ENCODE peak calls at places on chromosomes 3 and 15, in six cellular contexts. N is spleen, S is stomach, K is lung, Y is brain microvascular endothelial cell, A is BJ. J is an unnamed sample.

GRCh38 chr15:101038327-101039003 is 119.3 kb downstream of the LRRK1 start:
- DNase-seq in K (no peak), A (no peak), N (peak), Y (no peak), S (peak), J (no peak)

GRCh38 chr3:46092704-46093085 is 65.4 kb upstream of the XCR1 start:
- DNase-seq in K (no peak), S (no peak), Y (no peak), N (no peak), A (no peak), J (no peak)

GRCh38 chr15:57607570-57608000 is 15.9 kb downstream of the MYZAP start:
- DNase-seq in N (no peak), A (no peak), Y (peak), K (peak), S (peak), J (no peak)

GRCh38 chr3:183265713-183266417 is 12.8 kb downstream of the B3GNT5 start:
- DNase-seq in K (no peak), N (no peak), A (peak), S (peak), Y (peak), J (no peak)

GRCh38 chr3:19757773-19758172 is 176.2 kb downstream of the EFHB start:
- DNase-seq in N (no peak), A (no peak), K (no peak), Y (no peak), S (no peak), J (no peak)

GRCh38 chr3:31614162-31614921 is 81.6 kb downstream of the STT3B start:
- DNase-seq in S (no peak), Y (no peak), A (no peak), K (no peak), N (no peak), J (no peak)

GRCh38 chr3:100813828-100814227 is 104.5 kb downstream of the TFG start:
- DNase-seq in Y (no peak), K (no peak), N (no peak), S (no peak), A (no peak), J (no peak)

GRCh38 chr15:58474741-58475323 is 43.0 kb downstream of the LIPC start:
- DNase-seq in K (no peak), Y (no peak), N (no peak), A (no peak), S (no peak), J (no peak)

GRCh38 chr3:155070932-155071387 is 9.2 kb upstream of the MME start:
- DNase-seq in N (no peak), S (no peak), K (no peak), Y (peak), A (peak), J (no peak)

GRCh38 chr15:40344631-40345120 is 3.9 kb upstream of the CCDC9B start:
- DNase-seq in Y (peak), K (peak), S (peak), N (peak), A (no peak), J (peak)

GRCh38 chr15:78570710-78571109 is 5.4 kb downstream of the CHRNA5 start:
- DNase-seq in Y (no peak), K (no peak), A (no peak), S (no peak), N (no peak), J (no peak)

GRCh38 chr3:190831225-190831624 is 31.3 kb downstream of the GMNC start:
- DNase-seq in N (no peak), S (no peak), Y (no peak), K (no peak), A (no peak), J (no peak)
- TF ChIP-seq CTCF in N (no peak), S (no peak), Y (no peak), K (no peak), A (no peak), J (no peak)

GRCh38 chr3:40846466-40846865 is 321.7 kb downstream of the ZNF621 start:
- DNase-seq in N (no peak), Y (no peak), A (no peak), K (no peak), S (no peak), J (no peak)

GRCh38 chr3:40848411-40848810 is 323.7 kb downstream of the ZNF621 start:
- DNase-seq in Y (no peak), S (no peak), K (no peak), A (no peak), N (no peak), J (no peak)

GRCh38 chr3:40845916-40846315 is 321.2 kb downstream of the ZNF621 start:
- DNase-seq in K (no peak), N (no peak), Y (no peak), A (no peak), S (no peak), J (no peak)

GRCh38 chr3:40845447-40845846 is 320.7 kb downstream of the ZNF621 start:
- DNase-seq in N (no peak), S (no peak), K (no peak), Y (no peak), A (no peak), J (no peak)

GRCh38 chr3:40847571-40847992 is 322.8 kb downstream of the ZNF621 start:
- DNase-seq in Y (peak), S (no peak), N (no peak), K (no peak), A (no peak), J (no peak)
- TF ChIP-seq CTCF in Y (peak), S (no peak), N (no peak), K (no peak), A (no peak), J (peak)

GRCh38 chr3:97138914-97139541 is 324.6 kb downstream of the EPHA6 start:
- DNase-seq in A (no peak), Y (no peak), K (no peak), N (no peak), S (no peak), J (no peak)
- TF ChIP-seq CTCF in A (no peak), Y (no peak), K (no peak), N (no peak), S (no peak), J (peak)

GRCh38 chr3:86563358-86563970 is 427.5 kb downstream of the VGLL3 start:
- DNase-seq in Y (no peak), K (no peak), A (peak), S (no peak), N (no peak), J (no peak)
- TF ChIP-seq CTCF in Y (peak), K (peak), A (peak), S (no peak), N (peak), J (peak)

GRCh38 chr3:119035014-119035346 is 334 bp upstream of the IGSF11 start:
- DNase-seq in N (no peak), A (no peak), K (no peak), S (no peak), Y (no peak), J (no peak)

GRCh38 chr3:119033393-119034255 is 1.0 kb downstream of the IGSF11 start:
- DNase-seq in S (no peak), K (no peak), Y (no peak), A (no peak), N (no peak), J (no peak)

DNA sequence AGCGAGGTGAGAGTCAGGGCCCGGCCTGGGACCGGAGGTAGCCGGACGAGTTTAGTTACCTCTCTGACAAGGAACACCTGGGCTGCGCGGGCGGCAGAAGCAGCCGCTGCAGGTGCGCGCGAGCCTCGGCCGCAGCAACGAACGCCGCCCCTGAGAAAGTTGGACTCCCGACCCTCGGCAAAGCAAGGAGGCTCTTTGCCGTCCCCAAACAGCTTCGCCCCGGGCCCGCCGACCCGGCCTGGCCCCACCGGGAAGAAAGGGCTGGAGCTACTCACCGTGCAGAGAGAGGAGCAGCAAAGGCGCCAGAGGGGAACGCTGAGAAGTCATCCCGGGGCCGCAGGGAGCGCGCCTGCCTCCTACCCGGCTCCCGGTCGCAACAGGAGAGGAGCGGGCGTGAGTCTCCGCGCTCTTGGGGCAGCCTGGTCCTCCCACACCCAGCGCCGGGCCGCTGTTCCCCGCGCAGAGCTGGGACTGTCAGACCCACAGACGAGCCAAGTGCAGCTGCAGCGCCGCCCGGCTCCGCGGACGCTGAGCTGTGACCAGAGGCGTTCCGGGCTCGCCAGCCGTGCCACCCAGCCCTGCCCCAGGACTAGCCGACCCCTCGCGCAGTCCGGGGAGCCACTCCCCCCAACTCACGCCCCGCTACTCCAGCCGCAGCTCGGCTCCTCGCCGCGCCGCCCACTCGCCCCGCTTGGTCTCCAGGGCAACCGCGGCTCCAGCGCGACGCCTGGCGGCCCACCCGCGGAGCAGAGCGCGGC is at the start of gene IGSF11:
- DNase-seq in A (no peak), S (peak), N (peak), Y (peak), K (peak), J (no peak)
- TF ChIP-seq CTCF in A (no peak), S (no peak), N (peak), Y (no peak), K (peak), J (peak)

GRCh38 chr15:66706225-66706732 is 4.2 kb downstream of the SMAD6 start:
- DNase-seq in N (no peak), Y (no peak), K (no peak), A (no peak), S (peak), J (no peak)
- TF ChIP-seq CTCF in N (no peak), Y (peak), K (no peak), A (peak), S (peak), J (peak)

DNA sequence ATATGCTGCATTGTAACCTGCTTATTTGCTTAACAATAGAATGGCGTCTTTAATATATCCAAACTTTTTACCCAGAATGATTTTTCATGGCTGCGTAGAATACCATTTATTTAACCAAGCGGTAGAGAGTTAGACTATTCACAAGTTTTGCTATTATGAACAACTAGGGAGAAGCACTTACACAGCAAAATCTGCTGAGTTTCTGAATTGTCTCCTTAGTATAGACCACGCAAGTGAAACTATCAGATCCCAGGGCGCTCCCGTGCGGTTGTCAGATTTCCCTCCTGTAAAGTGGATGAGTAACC is 12.6 kb upstream of the ADPGK start:
- DNase-seq in N (no peak), Y (no peak), S (no peak), A (no peak), K (no peak), J (no peak)
- TF ChIP-seq CTCF in N (no peak), Y (no peak), S (no peak), A (no peak), K (no peak), J (no peak)